ENCODE peak calls at places on chromosomes 13 and 19, in five cellular contexts. X is HepG2, S is H1, U is HCT116, G is K562. F is an unnamed sample.
A peak's percentile ranks its signal among the peaks of the same experiment; 100 is the strongest.

GRCh38 chr13:93227280-93227905 is 786 bp downstream of the GPC6 start:
- DNase-seq in X (peak; percentile 28), S (peak; percentile 81), U (no peak), G (no peak), F (no peak)

GRCh38 chr19:3721900-3722442 is 13.8 kb downstream of the TJP3 start:
- DNase-seq in X (no peak), S (no peak), U (no peak), G (no peak), F (no peak)

GRCh38 chr19:58468216-58468839 is 1.4 kb downstream of the ZNF324 start:
- DNase-seq in X (no peak), S (no peak), U (no peak), G (peak; percentile 38), F (no peak)

GRCh38 chr19:39752795-39753194 is 15.0 kb upstream of the CLC start:
- DNase-seq in X (no peak), S (no peak), U (no peak), G (no peak), F (no peak)

GRCh38 chr19:17948967-17949930 is 16.4 kb downstream of the CCDC124 start:
- DNase-seq in X (no peak), S (peak; percentile 63), U (no peak), G (no peak), F (no peak)

GRCh38 chr19:39809368-39809767 is 24.6 kb downstream of the DYRK1B start:
- DNase-seq in X (no peak), S (no peak), U (no peak), G (no peak), F (no peak)

GRCh38 chr13:21537105-21537504 is 66.9 kb downstream of the MICU2 start:
- DNase-seq in X (no peak), S (no peak), U (no peak), G (peak; percentile 21), F (no peak)

GRCh38 chr13:21749410-21749809 is 78.5 kb downstream of the FGF9 start:
- DNase-seq in X (peak; percentile 32), S (no peak), U (no peak), G (no peak), F (no peak)

GRCh38 chr19:35167251-35168119 is 12.9 kb downstream of the FXYD5 start:
- DNase-seq in X (no peak), S (no peak), U (no peak), G (no peak), F (no peak)

GRCh38 chr13:41919741-41920487 is 41.0 kb downstream of the VWA8 start:
- DNase-seq in X (no peak), S (no peak), U (no peak), G (no peak), F (no peak)

GRCh38 chr19:35169226-35169995 is 14.9 kb downstream of the FXYD5 start:
- DNase-seq in X (no peak), S (no peak), U (no peak), G (no peak), F (no peak)

GRCh38 chr13:77139311-77139710 is 112.4 kb upstream of the FBXL3 start:
- DNase-seq in X (no peak), S (no peak), U (no peak), G (no peak), F (no peak)

GRCh38 chr19:3129112-3129511 is 6.7 kb upstream of the GNA15 start:
- DNase-seq in X (peak; percentile 35), S (no peak), U (peak; percentile 48), G (peak; percentile 57), F (peak; percentile 74)

GRCh38 chr19:41927810-41928192 is 448 bp downstream of the ERFL start:
- DNase-seq in X (no peak), S (no peak), U (no peak), G (peak; percentile 51), F (no peak)

GRCh38 chr19:28076628-28077027 is 1136.3 kb downstream of the UQCRFS1 start:
- DNase-seq in X (no peak), S (no peak), U (no peak), G (no peak), F (no peak)

GRCh38 chr13:100301418-100301817 is 212.5 kb downstream of the PCCA start:
- DNase-seq in X (no peak), S (no peak), U (no peak), G (no peak), F (no peak)

GRCh38 chr13:109251958-109252357 is 534.4 kb downstream of the IRS2 start:
- DNase-seq in X (no peak), S (no peak), U (no peak), G (no peak), F (peak; percentile 47)

GRCh38 chr13:95797016-95797415 is 120.1 kb downstream of the DNAJC3 start:
- DNase-seq in X (no peak), S (no peak), U (no peak), G (no peak), F (no peak)

GRCh38 chr19:4537953-4538600 is 1.8 kb downstream of the LRG1 start:
- DNase-seq in X (no peak), S (no peak), U (no peak), G (peak; percentile 55), F (no peak)

GRCh38 chr13:114108894-114109293 is 23.5 kb downstream of the RASA3 start:
- DNase-seq in X (no peak), S (no peak), U (no peak), G (no peak), F (no peak)

GRCh38 chr13:94481966-94482365 is 2.5 kb upstream of the DCT start:
- DNase-seq in X (peak; percentile 10), S (no peak), U (no peak), G (no peak), F (no peak)

GRCh38 chr19:31880283-31880682 is 465.1 kb upstream of the ZNF507 start:
- DNase-seq in X (no peak), S (no peak), U (no peak), G (no peak), F (no peak)

GRCh38 chr19:31885280-31885853 is 460.0 kb upstream of the ZNF507 start:
- DNase-seq in X (no peak), S (no peak), U (no peak), G (no peak), F (no peak)

GRCh38 chr19:31881988-31882387 is 463.4 kb upstream of the ZNF507 start:
- DNase-seq in X (no peak), S (no peak), U (no peak), G (no peak), F (no peak)

GRCh38 chr19:31883299-31883990 is 462.0 kb upstream of the ZNF507 start:
- DNase-seq in X (no peak), S (no peak), U (no peak), G (no peak), F (no peak)

GRCh38 chr19:31882709-31883108 is 462.7 kb upstream of the ZNF507 start:
- DNase-seq in X (no peak), S (no peak), U (no peak), G (peak; percentile 2), F (no peak)
- TF ChIP-seq MAX in X (no peak), S (no peak), U (no peak), G (no peak), F (no peak)

DNA sequence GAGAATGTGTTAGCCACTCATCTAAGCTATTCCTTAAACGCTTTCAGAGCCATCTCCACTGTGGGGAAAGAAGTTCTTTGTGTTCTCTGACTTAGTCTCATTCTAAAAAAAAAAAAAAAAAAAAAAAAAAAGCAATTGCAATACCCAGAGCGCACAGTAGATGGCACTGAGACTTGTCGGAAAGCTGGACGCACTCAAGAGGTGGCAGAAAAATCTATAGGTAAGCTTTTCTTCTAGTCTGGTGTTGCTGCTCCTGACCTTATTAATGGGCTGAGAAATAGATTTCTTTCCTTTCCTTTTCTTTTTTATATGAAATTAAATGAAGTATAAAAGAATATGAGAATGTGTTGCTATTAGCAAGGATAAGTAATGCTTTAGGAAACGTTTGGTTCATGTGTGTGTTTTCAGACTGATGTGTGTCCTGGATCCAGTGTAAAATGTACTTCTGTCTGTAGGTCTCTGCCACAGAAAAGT is 4.7 kb upstream of the GJB2 start:
- DNase-seq in X (peak; percentile 41), S (no peak), U (peak; percentile 64), G (peak; percentile 10), F (peak; percentile 54)
- TF ChIP-seq EZH2 in X (no peak), S (no peak), U (no peak), G (no peak), F (no peak)

GRCh38 chr13:27482996-27483395 is 32.6 kb upstream of the MTIF3 start:
- DNase-seq in X (no peak), S (no peak), U (no peak), G (no peak), F (no peak)
- H3K4me2 ChIP-seq in X (no peak overlapping the region), S (no peak overlapping the region), U (no peak overlapping the region), G (no peak overlapping the region), F (no peak overlapping the region)

GRCh38 chr13:29897102-29897501 is 46.7 kb upstream of the UBL3 start:
- DNase-seq in X (no peak), S (no peak), U (no peak), G (no peak), F (no peak)

GRCh38 chr13:29887651-29888050 is 37.2 kb upstream of the UBL3 start:
- DNase-seq in X (no peak), S (no peak), U (no peak), G (no peak), F (no peak)

GRCh38 chr13:29888306-29888705 is 37.9 kb upstream of the UBL3 start:
- DNase-seq in X (no peak), S (no peak), U (no peak), G (no peak), F (no peak)

GRCh38 chr13:29893438-29893837 is 43.0 kb upstream of the UBL3 start:
- DNase-seq in X (no peak), S (no peak), U (no peak), G (no peak), F (no peak)

DNA sequence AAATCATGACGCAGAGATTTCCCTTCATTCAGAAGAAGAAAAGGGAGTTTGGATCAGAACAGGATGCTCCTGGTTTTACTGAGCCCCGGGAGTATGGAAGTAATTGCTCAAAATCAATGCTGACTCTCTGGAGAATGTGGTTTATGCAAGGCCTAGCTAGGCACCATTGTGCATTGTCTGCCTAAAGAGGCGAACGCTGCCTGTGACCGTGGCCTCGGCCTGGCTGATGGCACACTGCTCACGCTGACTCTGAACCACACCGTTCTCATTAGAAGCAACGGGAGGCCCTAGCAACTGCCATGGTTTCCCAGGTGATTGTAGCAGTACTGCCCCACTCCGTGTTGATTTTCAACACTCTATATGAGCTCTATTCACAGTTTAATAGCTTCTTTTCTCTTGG is 41.7 kb upstream of the UBL3 start:
- DNase-seq in X (no peak), S (no peak), U (no peak), G (no peak), F (no peak)
- TF ChIP-seq MAX in X (no peak), S (no peak), U (no peak), G (no peak), F (no peak)